ENCODE peak calls at places on chromosomes 5 and 9, in five cellular contexts. P, Y, I, E and N are unnamed samples.

GRCh38 chr5:138463335-138464017 is 1.8 kb upstream of the EGR1 start:
- DNase-seq in P (no peak), Y (peak; percentile 20), I (no peak), E (no peak), N (no peak)

GRCh38 chr9:107684224-107684623 is 194.7 kb upstream of the KLF4 start:
- DNase-seq in P (no peak), Y (peak; percentile 30), I (peak; percentile 59), E (peak; percentile 42), N (no peak)

GRCh38 chr9:37433754-37434435 is 11.4 kb downstream of the GRHPR start:
- DNase-seq in P (no peak), Y (peak; percentile 28), I (peak; percentile 11), E (no peak), N (no peak)

GRCh38 chr9:136401173-136401922 is 1.4 kb upstream of the SNAPC4 start:
- DNase-seq in P (no peak), Y (no peak), I (peak; percentile 25), E (no peak), N (no peak)

GRCh38 chr9:113589890-113590289 is 126.4 kb downstream of the RGS3 start:
- DNase-seq in P (no peak), Y (peak; percentile 64), I (peak; percentile 66), E (no peak), N (no peak)

GRCh38 chr5:11547730-11548129 is 356.5 kb downstream of the CTNND2 start:
- DNase-seq in P (no peak), Y (no peak), I (no peak), E (no peak), N (no peak)

GRCh38 chr9:91495450-91495849 is 71.8 kb upstream of the NFIL3 start:
- DNase-seq in P (no peak), Y (peak; percentile 93), I (peak; percentile 98), E (peak; percentile 94), N (no peak)

GRCh38 chr5:61407706-61408105 is 75.6 kb downstream of the ZSWIM6 start:
- DNase-seq in P (no peak), Y (no peak), I (no peak), E (no peak), N (no peak)

GRCh38 chr9:120040896-120041295 is 539.1 kb downstream of the CDK5RAP2 start:
- DNase-seq in P (no peak), Y (no peak), I (no peak), E (no peak), N (no peak)

GRCh38 chr5:112548246-112548982 is 129.3 kb upstream of the EPB41L4A start:
- DNase-seq in P (no peak), Y (peak; percentile 66), I (peak; percentile 83), E (peak; percentile 95), N (no peak)

GRCh38 chr9:27967236-27967635 is 394.0 kb upstream of the C9orf72 start:
- DNase-seq in P (no peak), Y (no peak), I (no peak), E (no peak), N (no peak)
- TF ChIP-seq CTCF in P (no peak), Y (no peak), I (no peak), E (no peak), N (no peak)

GRCh38 chr5:82244854-82245635 is 33.1 kb downstream of the RPS23 start:
- DNase-seq in P (no peak), Y (peak; percentile 11), I (no peak), E (no peak), N (no peak)
- TF ChIP-seq CTCF in P (no peak), Y (no peak), I (no peak), E (no peak), N (no peak)

GRCh38 chr9:68683433-68683832 is 21.6 kb upstream of the PIP5K1B start:
- DNase-seq in P (no peak), Y (no peak), I (no peak), E (no peak), N (no peak)

GRCh38 chr9:68690088-68690487 is 15.0 kb upstream of the PIP5K1B start:
- DNase-seq in P (no peak), Y (peak; percentile 28), I (no peak), E (no peak), N (no peak)

GRCh38 chr9:68685213-68685612 is 19.8 kb upstream of the PIP5K1B start:
- DNase-seq in P (no peak), Y (no peak), I (no peak), E (no peak), N (no peak)

DNA sequence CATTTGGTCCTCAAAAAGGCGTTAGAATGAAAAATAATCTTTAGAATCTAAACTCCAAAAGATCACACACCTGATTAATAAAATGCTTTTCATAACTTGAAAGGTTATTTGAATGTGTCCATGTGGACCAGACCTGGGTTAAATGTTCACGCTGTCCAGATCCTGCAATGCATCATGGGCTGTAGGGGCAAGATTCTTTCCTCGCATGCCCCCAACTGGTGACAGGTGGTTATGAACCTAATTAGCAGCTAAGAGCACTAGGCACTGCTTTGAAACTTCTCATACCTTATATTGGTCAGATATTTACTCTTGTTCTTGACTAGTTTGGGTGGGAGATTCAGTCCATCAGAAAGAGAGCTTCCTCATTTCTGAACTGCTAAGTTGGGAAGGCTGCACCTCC is 19.3 kb upstream of the PIP5K1B start:
- DNase-seq in P (no peak), Y (no peak), I (no peak), E (no peak), N (no peak)
- TF ChIP-seq CTCF in P (no peak), Y (no peak), I (peak; percentile 24), E (no peak), N (no peak)

DNA sequence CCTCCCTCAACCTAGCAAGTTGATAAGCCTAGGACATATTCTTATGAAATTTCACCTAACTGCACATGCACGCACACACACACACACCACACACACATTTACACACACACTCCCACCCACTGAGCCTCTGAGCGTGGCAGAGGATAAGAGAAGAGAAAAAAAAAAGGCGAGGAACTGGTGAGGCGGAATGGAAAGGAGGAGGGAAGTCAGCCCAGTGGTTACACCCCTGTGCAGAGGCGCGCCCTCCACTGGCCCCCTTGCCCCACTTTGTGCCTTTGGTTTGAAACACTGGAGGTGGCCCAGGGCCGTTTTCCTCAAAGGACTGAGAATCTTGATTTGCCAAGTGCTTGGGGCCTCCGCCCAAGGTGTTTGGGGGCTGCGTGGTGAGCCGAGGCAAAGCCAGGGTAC is 20.7 kb downstream of the NR2F1 start:
- DNase-seq in P (no peak), Y (no peak), I (no peak), E (no peak), N (no peak)
- TF ChIP-seq CTCF in P (no peak), Y (no peak), I (no peak), E (peak; percentile 31), N (no peak)

GRCh38 chr9:128344931-128345605 is 4.7 kb downstream of the SLC27A4 start:
- DNase-seq in P (no peak), Y (no peak), I (no peak), E (no peak), N (no peak)

GRCh38 chr9:128342971-128343680 is 2.8 kb downstream of the SLC27A4 start:
- DNase-seq in P (no peak), Y (no peak), I (no peak), E (no peak), N (no peak)

GRCh38 chr9:128349772-128350171 is 9.4 kb downstream of the SLC27A4 start:
- DNase-seq in P (no peak), Y (no peak), I (no peak), E (no peak), N (no peak)

GRCh38 chr9:128343855-128344254 is 3.5 kb downstream of the SLC27A4 start:
- DNase-seq in P (no peak), Y (no peak), I (no peak), E (no peak), N (no peak)

DNA sequence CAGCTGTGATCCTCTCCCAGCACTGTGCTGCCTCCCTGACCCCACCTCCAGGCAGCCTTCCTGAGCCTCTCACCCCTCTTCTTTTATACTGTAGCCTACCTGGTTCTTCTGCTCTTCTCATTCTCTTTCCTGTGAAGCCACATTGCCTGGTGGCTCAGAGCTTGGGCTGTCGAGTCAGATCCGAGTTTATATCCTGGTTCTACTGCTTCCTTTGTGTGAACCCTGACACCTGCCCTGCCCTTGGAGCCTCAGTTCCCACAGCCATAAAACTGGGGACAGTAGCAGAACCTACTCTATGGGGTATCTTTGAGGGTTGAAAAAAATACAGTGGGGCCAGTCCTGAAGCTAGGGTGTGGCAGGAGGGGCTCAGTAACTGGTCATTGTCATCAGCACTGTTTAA is 8.8 kb downstream of the SLC27A4 start:
- DNase-seq in P (no peak), Y (no peak), I (no peak), E (no peak), N (no peak)
- TF ChIP-seq CTCF in P (no peak), Y (no peak), I (no peak), E (no peak), N (no peak)

GRCh38 chr5:41707853-41708603 is 162.2 kb downstream of the OXCT1 start:
- DNase-seq in P (no peak), Y (peak; percentile 78), I (peak; percentile 76), E (peak; percentile 61), N (no peak)
- TF ChIP-seq CTCF in P (no peak), Y (peak; percentile 67), I (peak; percentile 89), E (peak; percentile 69), N (no peak)

GRCh38 chr9:133353548-133353947 is 2.7 kb downstream of the SURF1 start:
- DNase-seq in P (no peak), Y (no peak), I (no peak), E (no peak), N (no peak)

GRCh38 chr9:133349965-133350624 is 2.1 kb downstream of the RPL7A start:
- DNase-seq in P (no peak), Y (no peak), I (no peak), E (no peak), N (no peak)

GRCh38 chr9:133352635-133353340 is 3.5 kb downstream of the SURF1 start:
- DNase-seq in P (no peak), Y (no peak), I (no peak), E (no peak), N (no peak)

GRCh38 chr9:133351526-133351907 is 3.5 kb downstream of the RPL7A start:
- DNase-seq in P (no peak), Y (no peak), I (no peak), E (no peak), N (no peak)

DNA sequence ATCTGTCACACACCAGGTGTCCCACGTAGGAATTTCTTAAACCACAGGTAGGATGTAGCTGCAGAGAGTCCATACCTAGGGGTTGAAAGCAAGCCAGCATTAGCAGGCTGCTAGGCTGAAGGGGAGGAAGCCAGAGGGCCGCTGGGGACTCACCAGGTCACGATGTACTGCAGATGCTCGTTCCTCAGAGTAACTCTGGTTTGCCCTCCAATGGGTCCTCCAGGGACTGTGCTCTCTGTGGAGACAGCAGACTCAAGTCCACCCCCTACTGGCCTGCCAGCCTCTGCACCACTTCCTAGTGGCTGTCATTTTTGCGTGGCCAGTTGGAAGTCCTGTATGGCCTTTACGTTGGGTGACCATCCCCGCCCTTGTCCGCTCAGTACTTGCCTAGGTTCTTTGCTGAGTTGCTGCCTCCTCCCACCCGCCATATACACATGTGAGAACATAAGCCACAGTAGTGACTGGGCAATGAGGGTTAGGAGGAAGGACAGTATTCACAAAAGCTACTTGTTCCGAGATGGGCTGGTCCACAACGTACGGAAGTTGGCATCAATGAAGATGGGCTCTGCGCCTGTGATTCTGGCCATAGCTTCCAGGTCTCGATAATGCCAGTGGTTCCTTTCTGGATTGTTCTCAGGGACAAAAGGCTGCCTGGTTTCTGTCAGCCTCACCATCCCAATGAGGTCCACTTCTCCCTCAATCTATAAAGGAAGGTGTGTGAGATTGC is 4.1 kb downstream of the RPL7A start:
- DNase-seq in P (no peak), Y (peak; percentile 64), I (peak; percentile 60), E (peak; percentile 55), N (no peak)
- TF ChIP-seq CTCF in P (no peak), Y (peak; percentile 56), I (peak; percentile 59), E (peak; percentile 84), N (no peak)